ENCODE peak calls at places on chromosomes 4 and X, in four cellular contexts. One of them, this sample, is unnamed.
A peak's percentile ranks its signal among the peaks of the same experiment; 100 is the strongest.

GRCh38 chrX:1535241-1536041 is 1.5 kb downstream of the P2RY8 start:
- DNase-seq in mesenchymal stem cell: no peak
- DNase-seq in hepatocyte: no peak
- DNase-seq in IMR-90: no peak
- DNase-seq in this sample: no peak

GRCh38 chrX:18410038-18410437 is 15.4 kb upstream of the CDKL5 start:
- DNase-seq in mesenchymal stem cell: peak; percentile 28
- DNase-seq in hepatocyte: peak; percentile 54
- DNase-seq in IMR-90: peak; percentile 55
- DNase-seq in this sample: no peak

GRCh38 chr4:158490629-158491028 is 31.1 kb upstream of the RXFP1 start:
- DNase-seq in mesenchymal stem cell: no peak
- DNase-seq in hepatocyte: no peak
- DNase-seq in IMR-90: no peak
- DNase-seq in this sample: no peak

GRCh38 chr4:87007345-87008181 is 72.8 kb downstream of the AFF1 start:
- DNase-seq in mesenchymal stem cell: peak; percentile 72
- DNase-seq in hepatocyte: peak; percentile 77
- DNase-seq in IMR-90: peak; percentile 54
- DNase-seq in this sample: no peak

GRCh38 chr4:25085621-25086020 is 54.9 kb upstream of the LGI2 start:
- DNase-seq in mesenchymal stem cell: no peak
- DNase-seq in hepatocyte: no peak
- DNase-seq in IMR-90: no peak
- DNase-seq in this sample: no peak

GRCh38 chrX:40085086-40085551 is 12.6 kb downstream of the BCOR start:
- DNase-seq in mesenchymal stem cell: peak; percentile 75
- DNase-seq in hepatocyte: peak; percentile 58
- DNase-seq in IMR-90: peak; percentile 86
- DNase-seq in this sample: peak; percentile 80

GRCh38 chrX:154056739-154057367 is 37.2 kb upstream of the IRAK1 start:
- DNase-seq in mesenchymal stem cell: peak; percentile 59
- DNase-seq in hepatocyte: peak; percentile 47
- DNase-seq in IMR-90: peak; percentile 20
- DNase-seq in this sample: no peak

GRCh38 chr4:47577779-47578553 is 92.9 kb downstream of the ATP10D start:
- DNase-seq in mesenchymal stem cell: peak; percentile 34
- DNase-seq in hepatocyte: no peak
- DNase-seq in IMR-90: peak; percentile 17
- DNase-seq in this sample: no peak

GRCh38 chrX:30702736-30703135 is 49.5 kb downstream of the GK start:
- DNase-seq in mesenchymal stem cell: peak; percentile 84
- DNase-seq in hepatocyte: no peak
- DNase-seq in IMR-90: peak; percentile 91
- DNase-seq in this sample: no peak

GRCh38 chrX:74492720-74493201 is 71.5 kb downstream of the SLC16A2 start:
- DNase-seq in mesenchymal stem cell: no peak
- DNase-seq in hepatocyte: no peak
- DNase-seq in IMR-90: no peak
- DNase-seq in this sample: no peak

GRCh38 chr4:111699163-111699562 is 446.1 kb upstream of the FAM241A start:
- DNase-seq in mesenchymal stem cell: no peak
- DNase-seq in hepatocyte: no peak
- DNase-seq in IMR-90: no peak
- DNase-seq in this sample: no peak

GRCh38 chr4:72340803-72341431 is 228.1 kb downstream of the ADAMTS3 start:
- DNase-seq in mesenchymal stem cell: no peak
- DNase-seq in hepatocyte: no peak
- DNase-seq in IMR-90: peak; percentile 12
- DNase-seq in this sample: peak; percentile 48

GRCh38 chr4:6684656-6685055 is 9.0 kb upstream of the S100P start:
- DNase-seq in mesenchymal stem cell: no peak
- DNase-seq in hepatocyte: no peak
- DNase-seq in IMR-90: no peak
- DNase-seq in this sample: no peak
- H3K27ac ChIP-seq in mesenchymal stem cell: no peak overlapping the region
- H3K27ac ChIP-seq in hepatocyte: no peak overlapping the region
- H3K27ac ChIP-seq in IMR-90: no peak overlapping the region
- H3K27ac ChIP-seq in this sample: no peak overlapping the region

DNA sequence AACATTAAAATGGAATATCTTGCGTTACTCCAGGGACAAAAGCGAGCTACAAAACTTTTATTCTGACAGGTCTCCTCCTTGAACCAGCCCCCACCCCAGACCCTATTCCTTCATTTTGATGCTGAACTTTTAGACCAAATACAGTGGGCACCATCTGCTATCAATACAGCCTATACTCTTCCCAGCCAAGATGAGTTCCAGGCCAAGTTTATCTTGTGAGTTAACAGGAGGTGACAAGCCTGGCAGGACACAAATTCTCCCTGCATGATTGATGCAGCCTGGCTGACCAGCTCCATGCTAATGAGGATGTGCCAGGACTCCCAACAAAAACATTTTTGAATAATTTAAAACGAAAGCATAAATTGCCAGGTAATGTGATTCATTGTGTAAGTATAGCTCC is 125.0 kb downstream of the COL25A1 start:
- DNase-seq in mesenchymal stem cell: no peak
- DNase-seq in hepatocyte: no peak
- DNase-seq in IMR-90: no peak
- DNase-seq in this sample: no peak
- H2AFZ ChIP-seq in mesenchymal stem cell: no peak overlapping the region
- H2AFZ ChIP-seq in hepatocyte: no peak overlapping the region
- H2AFZ ChIP-seq in IMR-90: no peak overlapping the region
- H2AFZ ChIP-seq in this sample: no peak overlapping the region

GRCh38 chr4:184398741-184399504 is 75.4 kb downstream of the IRF2 start:
- DNase-seq in mesenchymal stem cell: no peak
- DNase-seq in hepatocyte: no peak
- DNase-seq in IMR-90: no peak
- DNase-seq in this sample: no peak
- H3K27ac ChIP-seq in mesenchymal stem cell: no peak overlapping the region
- H3K27ac ChIP-seq in hepatocyte: no peak overlapping the region
- H3K27ac ChIP-seq in IMR-90: no peak overlapping the region
- H3K27ac ChIP-seq in this sample: no peak overlapping the region

GRCh38 chr4:183262776-183263100 is 57.3 kb downstream of the CLDN22 start:
- DNase-seq in mesenchymal stem cell: no peak
- DNase-seq in hepatocyte: no peak
- DNase-seq in IMR-90: no peak
- DNase-seq in this sample: no peak
- H2AFZ ChIP-seq in mesenchymal stem cell: no peak overlapping the region
- H2AFZ ChIP-seq in hepatocyte: no peak overlapping the region
- H2AFZ ChIP-seq in IMR-90: peak overlapping the region; percentile 74
- H2AFZ ChIP-seq in this sample: no peak overlapping the region

GRCh38 chrX:111382277-111382676 is 29.7 kb downstream of the DCX start:
- DNase-seq in mesenchymal stem cell: no peak
- DNase-seq in hepatocyte: no peak
- DNase-seq in IMR-90: no peak
- DNase-seq in this sample: no peak

GRCh38 chrX:111387470-111387869 is 24.5 kb downstream of the DCX start:
- DNase-seq in mesenchymal stem cell: peak; percentile 23
- DNase-seq in hepatocyte: no peak
- DNase-seq in IMR-90: no peak
- DNase-seq in this sample: no peak

DNA sequence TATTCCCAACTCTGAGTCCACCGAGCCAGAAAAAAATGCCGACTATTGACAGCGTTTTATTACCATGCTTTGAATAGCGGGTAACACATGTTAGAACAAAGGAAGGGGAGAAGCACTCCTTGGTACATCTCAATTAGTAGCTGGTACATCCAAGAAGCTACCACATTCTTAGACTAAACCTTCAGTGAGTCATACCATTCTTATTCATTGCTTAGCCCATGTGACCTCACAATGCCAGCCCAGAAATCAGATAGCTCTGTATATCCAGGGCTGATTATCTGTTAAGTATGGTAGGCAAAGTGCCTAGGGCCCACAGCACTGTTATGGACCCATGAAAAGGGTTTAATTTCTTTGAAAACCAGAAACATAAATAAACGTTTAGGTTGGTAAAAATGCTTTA is 25.1 kb downstream of the DCX start:
- DNase-seq in mesenchymal stem cell: peak; percentile 4
- DNase-seq in hepatocyte: no peak
- DNase-seq in IMR-90: no peak
- DNase-seq in this sample: no peak
- H3K27ac ChIP-seq in mesenchymal stem cell: no peak overlapping the region
- H3K27ac ChIP-seq in hepatocyte: no peak overlapping the region
- H3K27ac ChIP-seq in IMR-90: no peak overlapping the region
- H3K27ac ChIP-seq in this sample: no peak overlapping the region

GRCh38 chr4:184250795-184251679 is 33.4 kb upstream of the ENPP6 start:
- DNase-seq in mesenchymal stem cell: peak; percentile 65
- DNase-seq in hepatocyte: peak; percentile 76
- DNase-seq in IMR-90: peak; percentile 60
- DNase-seq in this sample: peak; percentile 40
- H2AFZ ChIP-seq in mesenchymal stem cell: no peak overlapping the region
- H2AFZ ChIP-seq in hepatocyte: no peak overlapping the region
- H2AFZ ChIP-seq in IMR-90: no peak overlapping the region
- H2AFZ ChIP-seq in this sample: no peak overlapping the region

DNA sequence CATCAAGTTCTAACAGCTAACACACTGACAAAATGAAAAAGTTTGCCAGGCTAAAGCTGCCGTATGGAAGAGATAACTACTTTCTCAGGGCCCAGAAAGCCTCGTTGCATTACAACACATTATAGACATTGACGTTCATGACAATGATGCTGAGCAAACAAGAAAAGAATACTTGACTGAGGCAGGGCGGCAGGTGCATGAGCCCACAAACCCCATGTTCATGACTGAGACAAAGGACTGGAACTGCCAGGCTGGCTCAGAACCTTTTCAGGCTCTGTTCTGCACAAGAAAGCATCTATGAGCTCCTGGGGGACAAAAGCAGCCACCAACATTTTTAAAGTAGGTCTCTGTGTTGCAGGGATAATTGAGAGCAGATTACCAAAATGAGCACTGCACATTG is 13.6 kb downstream of the TLR6 start:
- DNase-seq in mesenchymal stem cell: no peak
- DNase-seq in hepatocyte: no peak
- DNase-seq in IMR-90: no peak
- DNase-seq in this sample: no peak
- H3K27ac ChIP-seq in mesenchymal stem cell: no peak overlapping the region
- H3K27ac ChIP-seq in hepatocyte: no peak overlapping the region
- H3K27ac ChIP-seq in IMR-90: no peak overlapping the region
- H3K27ac ChIP-seq in this sample: no peak overlapping the region

This sample was measured in PC-9.